ENCODE peak calls at places on chromosomes 3 and 15, in eight cellular contexts. C is psoas muscle, S is fibroblast of mammary gland, G is astrocyte of the spinal cord, R is neural progenitor cell, N is WERI-Rb-1, O is body of pancreas, H is heart right ventricle. D is an unnamed sample.

GRCh38 chr15:71106802-71107500 is 8.3 kb upstream of the THSD4 start:
- DNase-seq in N (no peak), C (no peak), R (no peak), S (no peak), H (no peak), G (peak; percentile 22), O (no peak), D (no peak)

GRCh38 chr3:10788451-10788850 is 27.6 kb upstream of the SLC6A11 start:
- DNase-seq in G (no peak), C (no peak), N (no peak), S (no peak), R (no peak), H (no peak), O (no peak), D (no peak)

GRCh38 chr3:138082085-138082991 is 33.1 kb downstream of the DZIP1L start:
- DNase-seq in C (no peak), O (no peak), H (no peak), S (peak; percentile 81), R (no peak), N (no peak), G (peak; percentile 97), D (peak; percentile 82)

GRCh38 chr15:81001180-81002003 is 669 bp downstream of the TLNRD1 start:
- DNase-seq in R (peak; percentile 77), O (peak; percentile 58), S (peak; percentile 39), H (peak; percentile 70), G (peak; percentile 50), C (peak; percentile 62), N (peak; percentile 35), D (peak; percentile 53)

GRCh38 chr3:87503901-87504498 is 227.6 kb upstream of the POU1F1 start:
- DNase-seq in R (peak; percentile 75), N (peak; percentile 27), S (peak; percentile 64), C (no peak), O (peak; percentile 50), H (no peak), G (peak; percentile 80), D (peak; percentile 65)

GRCh38 chr3:172519241-172519640 is 4.0 kb downstream of the TNFSF10 start:
- DNase-seq in H (no peak), R (no peak), S (no peak), G (no peak), N (no peak), C (no peak), O (no peak), D (no peak)

GRCh38 chr15:76190767-76191538 is 120.3 kb downstream of the ETFA start:
- DNase-seq in H (peak; percentile 81), G (peak; percentile 77), O (peak; percentile 85), N (peak; percentile 90), R (peak; percentile 92), C (peak; percentile 84), S (peak; percentile 69), D (peak; percentile 77)

GRCh38 chr3:191066669-191067068 is 132.4 kb upstream of the OSTN start:
- DNase-seq in S (peak; percentile 88), R (no peak), G (peak; percentile 71), H (no peak), O (no peak), N (no peak), C (no peak), D (peak; percentile 33)

GRCh38 chr3:75341324-75342067 is 322.6 kb upstream of the FRG2C start:
- DNase-seq in G (no peak), H (no peak), C (no peak), S (peak; percentile 5), R (peak; percentile 28), N (peak; percentile 74), O (no peak), D (peak; percentile 4)

GRCh38 chr15:29988689-29989088 is 94.1 kb upstream of the GOLGA8J start:
- DNase-seq in N (no peak), O (no peak), C (no peak), S (no peak), G (peak; percentile 17), H (no peak), R (no peak), D (peak; percentile 59)

GRCh38 chr15:34161329-34161953 is 48.5 kb downstream of the KATNBL1 start:
- DNase-seq in C (no peak), H (no peak), G (no peak), O (no peak), R (no peak), N (no peak), S (peak; percentile 24), D (no peak)

GRCh38 chr3:194080473-194080872 is 55.5 kb upstream of the HES1 start:
- DNase-seq in C (no peak), G (no peak), R (no peak), H (no peak), O (no peak), N (no peak), S (no peak), D (peak; percentile 74)

GRCh38 chr3:169966951-169967915 is 626 bp downstream of the SEC62 start:
- DNase-seq in N (peak; percentile 71), H (peak; percentile 63), C (peak; percentile 60), G (peak; percentile 46), R (peak; percentile 82), S (peak; percentile 67), O (peak; percentile 43), D (peak; percentile 48)

GRCh38 chr3:169966086-169966950 is at the start of gene SEC62:
- DNase-seq in S (peak; percentile 85), C (peak; percentile 91), N (peak; percentile 95), R (peak; percentile 98), H (peak; percentile 96), O (peak; percentile 94), G (peak; percentile 93), D (peak; percentile 90)

GRCh38 chr3:169971522-169971921 is 4.9 kb downstream of the SEC62 start:
- DNase-seq in R (no peak), C (no peak), N (no peak), H (no peak), G (no peak), O (no peak), S (no peak), D (no peak)

GRCh38 chr3:169968224-169968623 is 1.6 kb downstream of the SEC62 start:
- DNase-seq in R (no peak), O (no peak), N (no peak), G (no peak), S (no peak), H (no peak), C (no peak), D (no peak)

GRCh38 chr3:169969696-169970095 is 3.1 kb downstream of the SEC62 start:
- DNase-seq in R (no peak), H (no peak), S (no peak), O (no peak), C (no peak), G (no peak), N (no peak), D (no peak)
- H3K4me3 ChIP-seq in R (no peak overlapping the region), H (no peak overlapping the region), S (no peak overlapping the region), O (no peak overlapping the region), C (no peak overlapping the region), G (no peak overlapping the region), N (no peak overlapping the region), D (no peak overlapping the region)

GRCh38 chr15:88896339-88897033 is 1.1 kb upstream of the HAPLN3 start:
- DNase-seq in R (peak; percentile 54), H (no peak), N (no peak), O (no peak), S (no peak), C (no peak), G (no peak), D (no peak)

GRCh38 chr15:88891540-88892254 is 3.6 kb downstream of the HAPLN3 start:
- DNase-seq in R (no peak), O (no peak), H (no peak), S (no peak), G (no peak), N (no peak), C (no peak), D (no peak)

GRCh38 chr15:88894819-88895767 is at the start of gene HAPLN3:
- DNase-seq in C (peak; percentile 51), S (peak; percentile 36), N (peak; percentile 53), G (no peak), R (peak; percentile 51), H (peak; percentile 40), O (no peak), D (no peak)

GRCh38 chr15:88897142-88897455 is 1.8 kb upstream of the HAPLN3 start:
- DNase-seq in H (no peak), O (no peak), C (no peak), R (no peak), N (no peak), S (no peak), G (no peak), D (no peak)

GRCh38 chr15:88894348-88894818 is 961 bp downstream of the HAPLN3 start:
- DNase-seq in H (peak; percentile 63), N (peak; percentile 81), R (peak; percentile 87), O (peak; percentile 61), S (peak; percentile 38), G (peak; percentile 32), C (peak; percentile 64), D (no peak)
- TF ChIP-seq CTCF in H (peak; percentile 79), N (peak; percentile 97), R (peak; percentile 89), O (peak; percentile 46), S (peak; percentile 57), G (peak; percentile 74), C (peak; percentile 65), D (peak; percentile 54)

DNA sequence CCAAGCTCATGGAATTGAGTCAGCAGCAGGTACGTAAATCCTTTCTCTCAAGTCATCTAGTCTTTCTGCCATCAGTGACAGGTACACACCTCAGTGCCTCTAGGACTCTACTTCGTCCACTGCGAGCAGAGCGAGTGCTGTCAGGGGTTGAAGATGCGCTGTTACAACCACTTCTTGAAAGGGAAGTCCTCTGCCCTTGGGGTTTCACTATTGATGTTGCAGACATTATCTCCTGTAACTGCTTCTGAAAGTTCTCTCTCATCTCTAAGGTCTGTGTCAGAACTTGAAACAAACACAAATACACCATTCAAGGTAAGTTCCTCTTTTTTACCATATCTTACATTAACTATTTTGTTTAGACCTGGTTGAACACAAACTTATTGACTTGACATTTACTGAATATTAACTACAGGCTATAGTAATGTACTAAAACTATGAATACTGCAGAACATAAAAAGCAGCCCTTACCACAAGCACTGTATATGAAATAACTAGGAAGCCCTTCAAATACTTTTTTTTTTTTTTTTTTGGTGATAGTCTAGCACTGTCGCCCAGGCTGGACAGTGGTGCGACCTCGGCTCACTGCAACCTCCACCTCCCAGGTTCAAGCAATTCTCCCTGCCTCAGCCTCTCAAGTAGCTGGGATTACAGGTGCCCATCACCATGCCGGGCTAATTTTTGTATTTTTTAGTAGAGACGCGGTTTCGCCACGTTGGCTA is 41.5 kb downstream of the TOPBP1 start:
- DNase-seq in R (no peak), H (no peak), N (no peak), G (no peak), O (no peak), S (no peak), C (no peak), D (no peak)
- H3K4me3 ChIP-seq in R (no peak overlapping the region), H (no peak overlapping the region), N (no peak overlapping the region), G (no peak overlapping the region), O (no peak overlapping the region), S (no peak overlapping the region), C (no peak overlapping the region), D (no peak overlapping the region)

GRCh38 chr3:156511987-156512677 is 42.8 kb downstream of the SSR3 start:
- DNase-seq in R (no peak), C (no peak), H (no peak), O (no peak), S (no peak), G (no peak), N (no peak), D (no peak)

GRCh38 chr3:156513619-156514018 is 41.3 kb downstream of the SSR3 start:
- DNase-seq in H (no peak), R (no peak), G (no peak), O (no peak), N (no peak), C (no peak), S (peak; percentile 27), D (no peak)

GRCh38 chr3:156507285-156507684 is 47.6 kb downstream of the SSR3 start:
- DNase-seq in C (no peak), H (no peak), R (no peak), O (no peak), S (peak; percentile 52), G (peak; percentile 9), N (no peak), D (no peak)

GRCh38 chr3:156509209-156510174 is 45.4 kb downstream of the SSR3 start:
- DNase-seq in S (peak; percentile 78), H (no peak), R (peak; percentile 61), G (peak; percentile 80), N (no peak), C (no peak), O (no peak), D (peak; percentile 65)
- TF ChIP-seq CTCF in S (peak; percentile 48), H (peak; percentile 77), R (peak; percentile 77), G (no peak), N (peak; percentile 23), C (peak; percentile 72), O (peak; percentile 62), D (peak; percentile 66)